ENCODE peak calls at places on chromosome 18, in seven cellular contexts. Q is suprapubic skin; P is cardiac fibroblast; L is NB4; Y is PC-3; H is CD4-positive, alpha-beta memory T cell; Z is fibroblast of lung. I is an unnamed sample.

GRCh38 chr18:70288851-70289328 is at the start of gene SOCS6:
- DNase-seq in Q (peak), Z (peak), H (peak), P (peak), L (peak), Y (peak), I (peak)

GRCh38 chr18:10230072-10230471 is 224.4 kb upstream of the APCDD1 start:
- DNase-seq in P (peak), Z (peak), H (no peak), Q (no peak), L (peak), Y (peak), I (no peak)

GRCh38 chr18:48986851-48987761 is 36.3 kb upstream of the SMAD7 start:
- DNase-seq in Q (no peak), Z (no peak), L (no peak), H (no peak), P (no peak), Y (no peak), I (no peak)

GRCh38 chr18:58385472-58385871 is 243.4 kb downstream of the ALPK2 start:
- DNase-seq in Q (no peak), Y (no peak), P (no peak), Z (no peak), H (no peak), L (no peak), I (no peak)

GRCh38 chr18:8876887-8877286 is 171.5 kb downstream of the MTCL1 start:
- DNase-seq in L (no peak), Q (no peak), H (no peak), Z (no peak), P (no peak), Y (peak), I (no peak)

GRCh38 chr18:42028232-42028832 is 73.3 kb downstream of the PIK3C3 start:
- DNase-seq in Y (peak), Q (no peak), H (peak), Z (peak), P (peak), L (peak), I (peak)

GRCh38 chr18:47417807-47418206 is 166.3 kb upstream of the SKOR2 start:
- DNase-seq in Q (no peak), Y (no peak), H (no peak), L (no peak), Z (no peak), P (peak), I (no peak)

GRCh38 chr18:37261246-37261927 is 304.2 kb downstream of the CELF4 start:
- DNase-seq in Q (no peak), L (no peak), H (no peak), Z (no peak), Y (no peak), P (no peak), I (no peak)

GRCh38 chr18:31042391-31043181 is at the start of gene DSC3:
- DNase-seq in H (no peak), Y (peak), L (peak), Z (peak), Q (peak), P (peak), I (no peak)

GRCh38 chr18:49547701-49548100 is 14.2 kb upstream of the LIPG start:
- DNase-seq in Q (no peak), P (peak), Y (no peak), Z (peak), L (peak), H (no peak), I (no peak)

GRCh38 chr18:80210312-80211083 is 36.8 kb downstream of the PARD6G start:
- DNase-seq in L (no peak), Z (peak), Q (no peak), H (no peak), P (no peak), Y (peak), I (no peak)

GRCh38 chr18:8893628-8894231 is 188.4 kb downstream of the MTCL1 start:
- DNase-seq in Y (no peak), P (no peak), Q (no peak), L (no peak), H (no peak), Z (no peak), I (no peak)

GRCh38 chr18:63567276-63567675 is 19.9 kb upstream of the SERPINB13 start:
- DNase-seq in Z (no peak), P (no peak), Y (no peak), Q (no peak), L (no peak), H (no peak), I (no peak)

GRCh38 chr18:51196116-51196810 is 1.2 kb downstream of the MEX3C start:
- DNase-seq in L (peak), Y (no peak), Z (peak), Q (peak), P (peak), H (peak), I (no peak)

GRCh38 chr18:51195602-51196115 is 1.8 kb downstream of the MEX3C start:
- DNase-seq in Z (peak), L (peak), Q (no peak), Y (peak), P (peak), H (peak), I (peak)

GRCh38 chr18:51195086-51195601 is 2.3 kb downstream of the MEX3C start:
- DNase-seq in P (peak), H (peak), L (no peak), Z (peak), Y (no peak), Q (no peak), I (no peak)

GRCh38 chr18:51193621-51194287 is 3.7 kb downstream of the MEX3C start:
- DNase-seq in Y (peak), Q (no peak), P (peak), H (no peak), Z (peak), L (no peak), I (no peak)

DNA sequence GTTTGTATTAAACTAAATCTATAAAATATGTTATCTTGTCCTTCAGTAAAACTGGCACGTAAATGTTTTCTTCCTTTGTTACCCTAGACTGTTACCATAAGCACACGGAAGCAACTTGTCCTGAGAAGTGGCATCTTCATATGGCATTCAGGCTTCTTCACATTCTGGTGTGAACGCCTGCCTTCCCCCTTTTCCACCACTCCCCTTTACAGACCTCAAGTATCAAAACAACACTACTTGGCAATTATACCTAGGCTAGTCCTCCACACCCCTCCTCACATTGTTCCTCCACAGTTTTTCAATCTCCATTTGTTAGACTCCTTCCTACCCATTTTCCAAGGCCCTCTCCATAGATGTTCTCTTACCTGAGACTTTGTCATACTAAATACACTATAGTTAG is 2.9 kb downstream of the MEX3C start:
- DNase-seq in Q (no peak), P (no peak), Z (no peak), L (peak), Y (no peak), H (no peak), I (no peak)
- H3K4me3 ChIP-seq in Q (peak), P (peak), Z (peak), L (peak), Y (peak), H (peak), I (peak)

GRCh38 chr18:76460482-76460881 is 34.6 kb downstream of the ZNF516 start:
- DNase-seq in Z (peak), H (no peak), P (no peak), Q (no peak), Y (no peak), L (no peak), I (no peak)

GRCh38 chr18:76459312-76459686 is 35.7 kb downstream of the ZNF516 start:
- DNase-seq in Y (no peak), L (no peak), Z (no peak), H (no peak), Q (no peak), P (no peak), I (no peak)

GRCh38 chr18:76461148-76461547 is 33.9 kb downstream of the ZNF516 start:
- DNase-seq in Q (peak), Z (no peak), H (no peak), P (no peak), Y (no peak), L (no peak), I (no peak)

GRCh38 chr18:76458522-76459311 is 36.3 kb downstream of the ZNF516 start:
- DNase-seq in H (no peak), Z (no peak), Q (peak), P (no peak), Y (no peak), L (no peak), I (no peak)

GRCh38 chr18:76459687-76460350 is 35.2 kb downstream of the ZNF516 start:
- DNase-seq in H (no peak), Q (peak), L (no peak), P (peak), Y (peak), Z (peak), I (no peak)
- H3K4me3 ChIP-seq in H (no peak), Q (no peak), L (no peak), P (peak), Y (peak), Z (peak), I (no peak)

GRCh38 chr18:3836483-3836882 is 386.5 kb downstream of the TGIF1 start:
- DNase-seq in H (no peak), Y (no peak), P (no peak), Z (no peak), Q (no peak), L (no peak), I (no peak)
- H3K4me3 ChIP-seq in H (no peak), Y (no peak), P (no peak), Z (no peak), Q (no peak), L (no peak), I (no peak)

DNA sequence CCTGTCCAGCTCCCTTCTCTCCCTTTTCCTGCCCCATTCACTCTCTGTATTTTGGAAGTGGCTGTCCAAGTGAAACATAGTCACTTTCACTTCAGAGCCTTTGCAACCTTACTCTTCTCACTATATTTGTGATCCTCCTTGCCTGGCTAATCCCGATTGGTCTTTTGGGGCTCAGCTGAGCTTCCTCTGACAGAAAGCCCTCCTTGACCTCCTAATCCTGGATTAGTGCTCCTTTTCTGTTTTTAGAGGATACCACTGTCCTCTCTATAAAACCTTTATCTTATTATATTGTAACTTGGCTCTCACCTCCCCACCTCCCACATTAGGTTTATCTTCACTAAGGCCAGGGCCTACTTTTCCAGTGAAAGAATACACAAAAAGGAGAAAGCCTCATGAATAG is 83.0 kb upstream of the GAREM1 start:
- DNase-seq in P (no peak), Y (no peak), Q (no peak), L (no peak), Z (no peak), H (no peak), I (no peak)
- H3K4me3 ChIP-seq in P (no peak), Y (no peak), Q (no peak), L (no peak), Z (no peak), H (no peak), I (no peak)

I was measured in Jurkat, Clone E6-1.